ENCODE peak calls at places on chromosomes 5 and 9, in ten cellular contexts. A is GM23248; D is NCI-H460; X is NCI-H69; J is skeletal muscle cell; O is right cardiac atrium; Z is activated CD4-positive, alpha-beta T cell treated with anti-CD3 and anti-CD28 coated beads, Interleukin-2, amount 50 U/mL, for 1 hour; E is GM20000; I is GM12865; F is SJSA1. W is an unnamed sample.
A peak's percentile ranks its signal among the peaks of the same experiment; 100 is the strongest.

GRCh38 chr9:127291379-127291778 is 26.8 kb downstream of the GARNL3 start:
- DNase-seq in A (no peak), D (no peak), X (no peak), J (no peak), O (no peak), Z (no peak), E (no peak), I (no peak), F (no peak), W (no peak)

GRCh38 chr5:82855000-82855399 is 222.2 kb downstream of the TMEM167A start:
- DNase-seq in A (no peak), D (no peak), X (no peak), J (no peak), O (no peak), Z (no peak), E (no peak), I (no peak), F (no peak), W (no peak)

GRCh38 chr9:13013976-13014375 is 239.2 kb downstream of the LURAP1L start:
- DNase-seq in A (peak; percentile 41), D (no peak), X (no peak), J (no peak), O (no peak), Z (no peak), E (no peak), I (no peak), F (no peak), W (no peak)

GRCh38 chr5:121006206-121006605 is 542.1 kb downstream of the PRR16 start:
- DNase-seq in A (peak; percentile 8), D (no peak), X (no peak), J (no peak), O (no peak), Z (no peak), E (no peak), I (no peak), F (no peak), W (no peak)

GRCh38 chr5:160188151-160188967 is 40.9 kb upstream of the FABP6 start:
- DNase-seq in A (peak; percentile 72), D (no peak), X (peak; percentile 75), J (no peak), O (peak; percentile 94), Z (no peak), E (no peak), I (no peak), F (peak; percentile 63), W (no peak)

GRCh38 chr5:52783226-52783959 is 4.3 kb upstream of the ITGA1 start:
- DNase-seq in A (peak; percentile 84), D (no peak), X (peak; percentile 18), J (no peak), O (peak; percentile 55), Z (no peak), E (no peak), I (no peak), F (peak; percentile 53), W (no peak)

GRCh38 chr9:23587433-23587832 is 238.6 kb downstream of the ELAVL2 start:
- DNase-seq in A (no peak), D (no peak), X (peak; percentile 64), J (no peak), O (peak; percentile 86), Z (no peak), E (no peak), I (no peak), F (no peak), W (no peak)

GRCh38 chr5:134051305-134051704 is 46.5 kb upstream of the VDAC1 start:
- DNase-seq in A (peak; percentile 64), D (no peak), X (no peak), J (no peak), O (no peak), Z (no peak), E (no peak), I (no peak), F (no peak), W (no peak)

GRCh38 chr5:94740328-94740727 is 121.9 kb downstream of the SLF1 start:
- DNase-seq in A (no peak), D (no peak), X (no peak), J (no peak), O (no peak), Z (no peak), E (no peak), I (no peak), F (no peak), W (no peak)

GRCh38 chr9:80691229-80691628 is 998.1 kb downstream of the TLE1 start:
- DNase-seq in A (no peak), D (no peak), X (no peak), J (no peak), O (peak; percentile 70), Z (no peak), E (no peak), I (no peak), F (no peak), W (no peak)

GRCh38 chr5:141914154-141914743 is 9.4 kb upstream of the DELE1 start:
- DNase-seq in A (peak; percentile 60), D (no peak), X (peak; percentile 52), J (no peak), O (peak; percentile 81), Z (no peak), E (peak; percentile 62), I (no peak), F (no peak), W (no peak)

GRCh38 chr5:119270955-119271757 is 84.7 kb upstream of the TNFAIP8 start:
- DNase-seq in A (no peak), D (no peak), X (peak; percentile 76), J (no peak), O (no peak), Z (no peak), E (no peak), I (no peak), F (no peak), W (no peak)

GRCh38 chr9:115922441-115922840 is 231.2 kb upstream of the PAPPA start:
- DNase-seq in A (no peak), D (no peak), X (no peak), J (no peak), O (no peak), Z (no peak), E (no peak), I (no peak), F (no peak), W (no peak)

GRCh38 chr9:21160178-21160577 is 6.3 kb downstream of the IFNA21 start:
- DNase-seq in A (no peak), D (no peak), X (peak; percentile 7), J (peak; percentile 4), O (no peak), Z (no peak), E (peak; percentile 25), I (peak; percentile 75), F (no peak), W (no peak)

GRCh38 chr5:116859666-116860320 is 285.2 kb upstream of the SEMA6A start:
- DNase-seq in A (no peak), D (no peak), X (no peak), J (peak; percentile 20), O (no peak), Z (no peak), E (no peak), I (no peak), F (no peak), W (no peak)

GRCh38 chr5:164139423-164139822 is 634.0 kb downstream of the MAT2B start:
- DNase-seq in A (no peak), D (no peak), X (no peak), J (no peak), O (no peak), Z (no peak), E (no peak), I (no peak), F (no peak), W (no peak)

GRCh38 chr5:15683332-15683731 is 183.4 kb downstream of the FBXL7 start:
- DNase-seq in A (no peak), D (peak; percentile 8), X (no peak), J (no peak), O (peak; percentile 54), Z (no peak), E (no peak), I (peak; percentile 14), F (no peak), W (no peak)

GRCh38 chr9:33106827-33107621 is 30.6 kb upstream of the SMU1 start:
- DNase-seq in A (peak; percentile 86), D (no peak), X (peak; percentile 19), J (peak; percentile 77), O (peak; percentile 86), Z (no peak), E (no peak), I (no peak), F (no peak), W (no peak)

GRCh38 chr5:71907589-71908145 is 188.6 kb downstream of the CARTPT start:
- DNase-seq in A (no peak), D (no peak), X (peak; percentile 85), J (no peak), O (no peak), Z (no peak), E (no peak), I (peak; percentile 10), F (no peak), W (no peak)

GRCh38 chr5:144598451-144599068 is 427.9 kb downstream of the KCTD16 start:
- DNase-seq in A (peak; percentile 17), D (no peak), X (peak; percentile 94), J (no peak), O (peak; percentile 54), Z (no peak), E (no peak), I (no peak), F (no peak), W (no peak)

GRCh38 chr9:20040991-20041606 is 252.3 kb upstream of the SLC24A2 start:
- DNase-seq in A (peak; percentile 3), D (no peak), X (peak; percentile 84), J (no peak), O (no peak), Z (no peak), E (no peak), I (no peak), F (no peak), W (no peak)

GRCh38 chr5:60544162-60544561 is 155.8 kb downstream of the DEPDC1B start:
- DNase-seq in A (no peak), D (no peak), X (no peak), J (no peak), O (no peak), Z (no peak), E (no peak), I (no peak), F (no peak), W (no peak)

GRCh38 chr9:132878695-132879064 is at the start of gene SPACA9:
- DNase-seq in A (peak; percentile 87), D (peak; percentile 21), X (peak; percentile 64), J (no peak), O (peak; percentile 91), Z (peak; percentile 21), E (peak; percentile 64), I (peak; percentile 21), F (peak; percentile 63), W (peak; percentile 4)

GRCh38 chr5:178288373-178289368 is 56.1 kb upstream of the PHYKPL start:
- DNase-seq in A (peak; percentile 21), D (no peak), X (peak; percentile 55), J (no peak), O (peak; percentile 43), Z (no peak), E (no peak), I (no peak), F (no peak), W (no peak)

GRCh38 chr5:31366941-31367340 is 165.0 kb downstream of the DROSHA start:
- DNase-seq in A (peak; percentile 70), D (no peak), X (no peak), J (no peak), O (no peak), Z (no peak), E (no peak), I (no peak), F (no peak), W (no peak)

GRCh38 chr5:159091051-159091450 is 8.7 kb downstream of the EBF1 start:
- DNase-seq in A (no peak), D (no peak), X (peak; percentile 48), J (no peak), O (no peak), Z (no peak), E (no peak), I (no peak), F (no peak), W (no peak)

W was measured in T-helper 9 cell.